ENCODE peak calls at places on chromosomes 2 and 18, in six cellular contexts. M, Q, I, W, V and J are unnamed samples.

GRCh38 chr18:33010149-33010548 is 237.3 kb upstream of the KLHL14 start:
- DNase-seq in M (no peak), Q (peak), I (no peak), W (no peak), V (peak), J (no peak)

GRCh38 chr2:134590679-134591078 is 128.1 kb downstream of the TMEM163 start:
- DNase-seq in M (no peak), Q (no peak), I (no peak), W (no peak), V (no peak), J (no peak)

GRCh38 chr2:61443342-61444041 is 27.4 kb downstream of the USP34 start:
- DNase-seq in M (peak), Q (no peak), I (peak), W (no peak), V (no peak), J (no peak)

GRCh38 chr18:48818329-48819254 is 132.2 kb downstream of the SMAD7 start:
- DNase-seq in M (no peak), Q (no peak), I (no peak), W (peak), V (no peak), J (peak)

GRCh38 chr2:152242787-152243472 is 67.4 kb upstream of the STAM2 start:
- DNase-seq in M (no peak), Q (no peak), I (no peak), W (no peak), V (no peak), J (no peak)

GRCh38 chr2:85160946-85161625 is 27.9 kb downstream of the TCF7L1 start:
- DNase-seq in M (no peak), Q (no peak), I (no peak), W (no peak), V (no peak), J (no peak)

GRCh38 chr2:161873689-161874088 is 200.3 kb downstream of the DPP4 start:
- DNase-seq in M (no peak), Q (no peak), I (no peak), W (no peak), V (peak), J (no peak)

GRCh38 chr2:11022874-11023273 is 111.1 kb downstream of the KCNF1 start:
- DNase-seq in M (no peak), Q (peak), I (no peak), W (no peak), V (no peak), J (peak)

GRCh38 chr2:224650815-224651439 is 65.2 kb downstream of the CCDC195 start:
- DNase-seq in M (peak), Q (peak), I (no peak), W (no peak), V (peak), J (no peak)

GRCh38 chr18:78739115-78739514 is 240.5 kb upstream of the SALL3 start:
- DNase-seq in M (no peak), Q (no peak), I (no peak), W (no peak), V (no peak), J (no peak)

GRCh38 chr18:73365018-73365417 is 497.2 kb upstream of the NETO1 start:
- DNase-seq in M (no peak), Q (peak), I (no peak), W (no peak), V (no peak), J (no peak)

GRCh38 chr2:61179701-61180639 is 18.0 kb downstream of the C2orf74 start:
- DNase-seq in M (no peak), Q (peak), I (peak), W (no peak), V (peak), J (peak)

GRCh38 chr18:59096098-59096779 is 43.4 kb upstream of the SEC11C start:
- DNase-seq in M (no peak), Q (no peak), I (no peak), W (no peak), V (peak), J (no peak)

GRCh38 chr2:1997976-1998375 is 253.7 kb upstream of the PXDN start:
- DNase-seq in M (no peak), Q (no peak), I (no peak), W (no peak), V (no peak), J (no peak)

GRCh38 chr2:53784431-53784830 is 2.3 kb downstream of the ASB3 start:
- DNase-seq in M (no peak), Q (no peak), I (no peak), W (no peak), V (no peak), J (no peak)

GRCh38 chr18:77087391-77088141 is 45.0 kb downstream of the MBP start:
- DNase-seq in M (no peak), Q (no peak), I (peak), W (peak), V (peak), J (peak)